ENCODE peak calls at places on chromosomes 12 and 14, in five cellular contexts. One of them, this sample, is unnamed.

GRCh38 chr12:88202500-88202899 is 60.4 kb downstream of the TMTC3 start:
- DNase-seq in H7: no peak
- DNase-seq in AG09309: no peak
- DNase-seq in thoracic aorta: no peak
- DNase-seq in A549: no peak
- DNase-seq in this sample: no peak

GRCh38 chr12:68856510-68856909 is 48.5 kb downstream of the MDM2 start:
- DNase-seq in H7: no peak
- DNase-seq in AG09309: no peak
- DNase-seq in thoracic aorta: no peak
- DNase-seq in A549: no peak
- DNase-seq in this sample: no peak

GRCh38 chr14:77738559-77739250 is 22.3 kb downstream of the SNW1 start:
- DNase-seq in H7: no peak
- DNase-seq in AG09309: no peak
- DNase-seq in thoracic aorta: no peak
- DNase-seq in A549: no peak
- DNase-seq in this sample: no peak

GRCh38 chr14:79567306-79567705 is 644.0 kb downstream of the DIO2 start:
- DNase-seq in H7: no peak
- DNase-seq in AG09309: no peak
- DNase-seq in thoracic aorta: no peak
- DNase-seq in A549: no peak
- DNase-seq in this sample: no peak

GRCh38 chr14:68576496-68577244 is 216.2 kb downstream of the ZFP36L1 start:
- DNase-seq in H7: no peak
- DNase-seq in AG09309: no peak
- DNase-seq in thoracic aorta: no peak
- DNase-seq in A549: peak
- DNase-seq in this sample: no peak

GRCh38 chr12:57131896-57132744 is 3.8 kb downstream of the LRP1 start:
- DNase-seq in H7: peak
- DNase-seq in AG09309: no peak
- DNase-seq in thoracic aorta: no peak
- DNase-seq in A549: no peak
- DNase-seq in this sample: no peak

GRCh38 chr14:85466678-85467077 is 63.3 kb upstream of the FLRT2 start:
- DNase-seq in H7: no peak
- DNase-seq in AG09309: no peak
- DNase-seq in thoracic aorta: no peak
- DNase-seq in A549: peak
- DNase-seq in this sample: no peak

GRCh38 chr12:19436931-19437330 is 2.4 kb upstream of the AEBP2 start:
- DNase-seq in H7: no peak
- DNase-seq in AG09309: no peak
- DNase-seq in thoracic aorta: no peak
- DNase-seq in A549: no peak
- DNase-seq in this sample: no peak

GRCh38 chr14:102914474-102915291 is 7.8 kb upstream of the AMN start:
- DNase-seq in H7: peak
- DNase-seq in AG09309: no peak
- DNase-seq in thoracic aorta: no peak
- DNase-seq in A549: no peak
- DNase-seq in this sample: no peak

GRCh38 chr14:25150934-25151790 is 101.2 kb upstream of the STXBP6 start:
- DNase-seq in H7: peak
- DNase-seq in AG09309: peak
- DNase-seq in thoracic aorta: no peak
- DNase-seq in A549: peak
- DNase-seq in this sample: no peak

GRCh38 chr14:51653855-51654548 is 2.3 kb downstream of the FRMD6 start:
- DNase-seq in H7: no peak
- DNase-seq in AG09309: no peak
- DNase-seq in thoracic aorta: no peak
- DNase-seq in A549: no peak
- DNase-seq in this sample: no peak

GRCh38 chr14:95503365-95504134 is 12.9 kb downstream of the SYNE3 start:
- DNase-seq in H7: no peak
- DNase-seq in AG09309: no peak
- DNase-seq in thoracic aorta: no peak
- DNase-seq in A549: no peak
- DNase-seq in this sample: no peak

GRCh38 chr12:132456186-132456943 is 33.6 kb upstream of the FBRSL1 start:
- DNase-seq in H7: peak
- DNase-seq in AG09309: no peak
- DNase-seq in thoracic aorta: no peak
- DNase-seq in A549: no peak
- DNase-seq in this sample: no peak

GRCh38 chr14:39028620-39029019 is 74.4 kb downstream of the SEC23A start:
- DNase-seq in H7: no peak
- DNase-seq in AG09309: no peak
- DNase-seq in thoracic aorta: no peak
- DNase-seq in A549: no peak
- DNase-seq in this sample: no peak

GRCh38 chr14:65251213-65251612 is 148.9 kb upstream of the MAX start:
- DNase-seq in H7: no peak
- DNase-seq in AG09309: peak
- DNase-seq in thoracic aorta: no peak
- DNase-seq in A549: no peak
- DNase-seq in this sample: no peak

GRCh38 chr12:6967548-6968100 is 2.8 kb downstream of the PHB2 start:
- DNase-seq in H7: no peak
- DNase-seq in AG09309: no peak
- DNase-seq in thoracic aorta: no peak
- DNase-seq in A549: no peak
- DNase-seq in this sample: no peak

GRCh38 chr12:19799886-19800602 is 360.8 kb downstream of the AEBP2 start:
- DNase-seq in H7: no peak
- DNase-seq in AG09309: no peak
- DNase-seq in thoracic aorta: no peak
- DNase-seq in A549: no peak
- DNase-seq in this sample: no peak

GRCh38 chr12:6752181-6752930 is 585 bp downstream of the MLF2 start:
- DNase-seq in H7: peak
- DNase-seq in AG09309: no peak
- DNase-seq in thoracic aorta: no peak
- DNase-seq in A549: peak
- DNase-seq in this sample: no peak

GRCh38 chr14:103520269-103520656 is 2.4 kb downstream of the CKB start:
- DNase-seq in H7: no peak
- DNase-seq in AG09309: no peak
- DNase-seq in thoracic aorta: no peak
- DNase-seq in A549: no peak
- DNase-seq in this sample: no peak

GRCh38 chr12:110501378-110501721 is 561 bp downstream of the VPS29 start:
- DNase-seq in H7: peak
- DNase-seq in AG09309: peak
- DNase-seq in thoracic aorta: no peak
- DNase-seq in A549: peak
- DNase-seq in this sample: no peak

GRCh38 chr14:96176275-96176674 is 28.4 kb upstream of the BDKRB2 start:
- DNase-seq in H7: no peak
- DNase-seq in AG09309: peak
- DNase-seq in thoracic aorta: no peak
- DNase-seq in A549: no peak
- DNase-seq in this sample: no peak

GRCh38 chr14:104389326-104390220 is 190.0 kb upstream of the C14orf180 start:
- DNase-seq in H7: peak
- DNase-seq in AG09309: no peak
- DNase-seq in thoracic aorta: no peak
- DNase-seq in A549: no peak
- DNase-seq in this sample: peak

GRCh38 chr12:63045020-63045860 is 105.8 kb downstream of the AVPR1A start:
- DNase-seq in H7: no peak
- DNase-seq in AG09309: peak
- DNase-seq in thoracic aorta: no peak
- DNase-seq in A549: peak
- DNase-seq in this sample: no peak

GRCh38 chr14:75363570-75364227 is 64.1 kb upstream of the JDP2 start:
- DNase-seq in H7: no peak
- DNase-seq in AG09309: no peak
- DNase-seq in thoracic aorta: no peak
- DNase-seq in A549: no peak
- DNase-seq in this sample: no peak

DNA sequence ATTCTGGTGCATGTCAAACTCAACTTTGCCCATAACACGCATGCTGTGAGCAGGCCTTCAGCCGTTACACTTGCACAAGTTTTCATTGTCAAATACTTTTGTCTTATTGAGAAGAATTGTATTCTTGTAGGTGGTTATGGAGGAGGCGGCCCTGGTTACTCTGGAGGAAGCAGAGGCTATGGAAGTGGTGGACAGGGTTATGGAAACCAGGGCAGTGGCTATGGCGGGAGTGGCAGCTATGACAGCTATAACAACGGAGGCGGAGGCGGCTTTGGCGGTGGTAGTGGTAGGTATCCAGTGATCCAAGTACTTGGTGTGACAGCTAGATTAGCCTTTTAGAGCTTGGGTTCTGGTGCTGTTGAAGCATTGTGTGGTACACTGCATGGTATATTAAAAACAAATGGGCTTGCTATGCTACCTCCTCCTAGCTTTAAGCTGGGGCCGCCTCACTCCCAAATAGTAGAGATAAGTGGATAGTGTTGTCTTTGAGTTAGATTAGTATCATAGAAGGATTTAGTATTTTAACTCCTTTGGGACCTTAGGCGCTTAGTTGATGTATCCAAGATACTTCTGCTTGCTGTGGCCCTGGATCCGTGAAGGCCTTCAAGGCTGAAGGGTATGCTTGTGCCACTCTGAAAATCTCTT is 2.5 kb downstream of the HNRNPA1 start:
- DNase-seq in H7: no peak
- DNase-seq in AG09309: no peak
- DNase-seq in thoracic aorta: no peak
- DNase-seq in A549: no peak
- DNase-seq in this sample: no peak
- H3K4me3 ChIP-seq in H7: no peak
- H3K4me3 ChIP-seq in AG09309: peak
- H3K4me3 ChIP-seq in thoracic aorta: peak
- H3K4me3 ChIP-seq in A549: peak
- H3K4me3 ChIP-seq in this sample: peak

GRCh38 chr12:104470521-104470920 is 13.8 kb downstream of the CHST11 start:
- DNase-seq in H7: no peak
- DNase-seq in AG09309: no peak
- DNase-seq in thoracic aorta: no peak
- DNase-seq in A549: no peak
- DNase-seq in this sample: no peak

GRCh38 chr12:104472748-104473147 is 16.0 kb downstream of the CHST11 start:
- DNase-seq in H7: no peak
- DNase-seq in AG09309: no peak
- DNase-seq in thoracic aorta: no peak
- DNase-seq in A549: no peak
- DNase-seq in this sample: no peak

GRCh38 chr12:104475269-104475668 is 18.5 kb downstream of the CHST11 start:
- DNase-seq in H7: no peak
- DNase-seq in AG09309: no peak
- DNase-seq in thoracic aorta: no peak
- DNase-seq in A549: no peak
- DNase-seq in this sample: no peak

GRCh38 chr12:104471336-104471735 is 14.6 kb downstream of the CHST11 start:
- DNase-seq in H7: no peak
- DNase-seq in AG09309: no peak
- DNase-seq in thoracic aorta: no peak
- DNase-seq in A549: no peak
- DNase-seq in this sample: no peak

GRCh38 chr12:104473374-104473983 is 16.7 kb downstream of the CHST11 start:
- DNase-seq in H7: no peak
- DNase-seq in AG09309: no peak
- DNase-seq in thoracic aorta: no peak
- DNase-seq in A549: no peak
- DNase-seq in this sample: no peak
- H3K4me3 ChIP-seq in H7: no peak
- H3K4me3 ChIP-seq in AG09309: no peak
- H3K4me3 ChIP-seq in thoracic aorta: no peak
- H3K4me3 ChIP-seq in A549: no peak
- H3K4me3 ChIP-seq in this sample: no peak

GRCh38 chr12:31117203-31118011 is 43.7 kb downstream of the DDX11 start:
- DNase-seq in H7: peak
- DNase-seq in AG09309: no peak
- DNase-seq in thoracic aorta: no peak
- DNase-seq in A549: peak
- DNase-seq in this sample: peak
- H3K4me3 ChIP-seq in H7: peak
- H3K4me3 ChIP-seq in AG09309: peak
- H3K4me3 ChIP-seq in thoracic aorta: peak
- H3K4me3 ChIP-seq in A549: peak
- H3K4me3 ChIP-seq in this sample: no peak

DNA sequence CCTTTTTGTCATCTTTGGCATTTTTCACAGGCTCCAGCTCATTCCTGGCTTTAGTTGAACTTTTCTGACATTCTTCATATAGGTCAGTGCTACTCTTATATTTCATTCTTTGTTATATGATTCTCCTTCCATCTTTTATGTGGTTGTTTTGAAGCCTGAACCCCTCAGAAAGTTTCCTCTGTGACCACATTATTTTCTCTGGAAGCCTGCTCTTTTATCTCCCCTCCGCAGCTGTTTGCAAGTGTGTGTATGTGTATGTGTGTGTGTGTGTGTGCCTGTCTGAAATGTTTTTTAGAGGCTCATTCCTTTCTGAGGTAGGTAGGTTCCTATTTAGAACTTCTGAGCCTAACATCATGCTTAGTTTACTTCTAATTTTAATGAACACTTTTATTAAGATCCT is 47.6 kb downstream of the ANO4 start:
- DNase-seq in H7: no peak
- DNase-seq in AG09309: no peak
- DNase-seq in thoracic aorta: no peak
- DNase-seq in A549: no peak
- DNase-seq in this sample: no peak
- H3K4me3 ChIP-seq in H7: no peak
- H3K4me3 ChIP-seq in AG09309: no peak
- H3K4me3 ChIP-seq in thoracic aorta: no peak
- H3K4me3 ChIP-seq in A549: no peak
- H3K4me3 ChIP-seq in this sample: no peak

GRCh38 chr12:58916153-58916709 is 4.1 kb downstream of the LRIG3 start:
- DNase-seq in H7: no peak
- DNase-seq in AG09309: no peak
- DNase-seq in thoracic aorta: no peak
- DNase-seq in A549: no peak
- DNase-seq in this sample: no peak
- H3K4me3 ChIP-seq in H7: no peak
- H3K4me3 ChIP-seq in AG09309: no peak
- H3K4me3 ChIP-seq in thoracic aorta: peak
- H3K4me3 ChIP-seq in A549: no peak
- H3K4me3 ChIP-seq in this sample: no peak

GRCh38 chr12:25251749-25252148 is 1.0 kb upstream of the KRAS start:
- DNase-seq in H7: no peak
- DNase-seq in AG09309: no peak
- DNase-seq in thoracic aorta: no peak
- DNase-seq in A549: no peak
- DNase-seq in this sample: no peak
- H3K4me3 ChIP-seq in H7: peak
- H3K4me3 ChIP-seq in AG09309: peak
- H3K4me3 ChIP-seq in thoracic aorta: peak
- H3K4me3 ChIP-seq in A549: peak
- H3K4me3 ChIP-seq in this sample: peak

GRCh38 chr12:14364583-14365271 is 755 bp upstream of the ATF7IP start:
- DNase-seq in H7: no peak
- DNase-seq in AG09309: no peak
- DNase-seq in thoracic aorta: no peak
- DNase-seq in A549: no peak
- DNase-seq in this sample: no peak
- H3K4me3 ChIP-seq in H7: peak
- H3K4me3 ChIP-seq in AG09309: no peak
- H3K4me3 ChIP-seq in thoracic aorta: peak
- H3K4me3 ChIP-seq in A549: peak
- H3K4me3 ChIP-seq in this sample: peak

This sample was measured in upper lobe of left lung.